ENCODE peak calls at places on chromosomes 5 and 9, in ten cellular contexts. Q is activated T-helper 1 cell treated with anti-CD3 and anti-CD28 coated beads, Interleukin-12 subunit alpha, Interleukin-12 subunit beta, Interleukin-2, Interleukin-4 antibody, amounts not matched to agents 30 ng/mL and 10 ng/mL and 1 ng/mL, durations not matched to agents 14 hours and 24 hours and 36 hours; D is GM23248; H is astrocyte of the hippocampus; M is esophagus squamous epithelium; Y is spleen; W is neural crest cell; S is stromal cell of bone marrow; F is NCI-H748 treated with DMSO at 0.1 percent for 48 hours; O is neural progenitor cell. C is an unnamed sample.
A peak's percentile ranks its signal among the peaks of the same experiment; 100 is the strongest.

GRCh38 chr9:120348951-120349429 is 231.0 kb downstream of the CDK5RAP2 start:
- DNase-seq in D (peak; percentile 69), M (no peak), O (peak; percentile 86), H (peak; percentile 76), S (no peak), Y (no peak), W (peak; percentile 45), Q (no peak), F (peak; percentile 25), C (no peak)

GRCh38 chr9:87372401-87372851 is 125.2 kb upstream of the DAPK1 start:
- DNase-seq in H (no peak), D (no peak), Y (no peak), M (no peak), W (no peak), F (peak; percentile 39), O (no peak), S (no peak), Q (no peak), C (no peak)

GRCh38 chr9:107243757-107244156 is 39.3 kb upstream of the RAD23B start:
- DNase-seq in Y (no peak), M (no peak), H (peak; percentile 79), F (peak; percentile 67), W (no peak), D (peak; percentile 48), S (no peak), Q (peak; percentile 17), O (no peak), C (peak; percentile 85)

GRCh38 chr9:115098226-115098965 is 19.6 kb downstream of the TNC start:
- DNase-seq in D (no peak), F (no peak), Q (no peak), H (no peak), S (no peak), M (no peak), W (no peak), O (no peak), Y (no peak), C (no peak)

GRCh38 chr5:147904110-147904509 is 2.2 kb downstream of the C5orf46 start:
- DNase-seq in O (no peak), Y (no peak), W (no peak), S (no peak), F (no peak), Q (no peak), M (no peak), H (no peak), D (no peak), C (no peak)

GRCh38 chr9:83511051-83511450 is 27.1 kb downstream of the FRMD3 start:
- DNase-seq in W (no peak), Y (no peak), H (peak; percentile 14), M (no peak), O (no peak), D (peak; percentile 54), F (no peak), S (no peak), Q (no peak), C (no peak)

GRCh38 chr5:138946241-138946623 is 71.1 kb upstream of the LRRTM2 start:
- DNase-seq in Q (no peak), F (no peak), H (no peak), M (no peak), O (no peak), Y (no peak), S (no peak), D (no peak), W (no peak), C (no peak)

GRCh38 chr9:114735732-114736131 is 53.7 kb upstream of the TEX48 start:
- DNase-seq in D (peak; percentile 73), F (no peak), W (no peak), Q (no peak), S (no peak), O (no peak), H (no peak), Y (no peak), M (no peak), C (no peak)

GRCh38 chr9:89304479-89305188 is 6.4 kb upstream of the CKS2 start:
- DNase-seq in Q (no peak), F (no peak), Y (no peak), M (no peak), O (no peak), S (no peak), H (no peak), W (no peak), D (no peak), C (no peak)

GRCh38 chr5:575636-576035 is 36.5 kb upstream of the CEP72 start:
- DNase-seq in W (no peak), Q (no peak), Y (no peak), D (no peak), H (no peak), M (no peak), S (no peak), O (no peak), F (no peak), C (no peak)

GRCh38 chr5:111995701-111996100 is 238.7 kb upstream of the NREP start:
- DNase-seq in D (no peak), W (no peak), S (no peak), M (no peak), H (no peak), Q (no peak), O (no peak), F (no peak), Y (no peak), C (no peak)

GRCh38 chr9:119802621-119803020 is 433.4 kb upstream of the BRINP1 start:
- DNase-seq in W (no peak), F (no peak), O (peak; percentile 31), D (peak; percentile 94), S (peak; percentile 57), Q (no peak), Y (no peak), H (peak; percentile 54), M (no peak), C (peak; percentile 21)

GRCh38 chr9:84978761-84979160 is 309.2 kb downstream of the NTRK2 start:
- DNase-seq in Q (no peak), O (no peak), W (no peak), M (no peak), D (no peak), F (no peak), Y (no peak), H (no peak), S (no peak), C (no peak)

GRCh38 chr9:21777701-21778100 is 24.7 kb upstream of the MTAP start:
- DNase-seq in H (peak; percentile 59), Q (no peak), M (no peak), D (peak; percentile 89), S (no peak), F (no peak), O (no peak), Y (no peak), W (no peak), C (no peak)

GRCh38 chr9:127858041-127858512 is 3.6 kb upstream of the ENG start:
- DNase-seq in D (peak; percentile 23), W (no peak), M (no peak), O (no peak), H (no peak), Y (no peak), F (peak; percentile 27), S (no peak), Q (no peak), C (peak; percentile 60)

GRCh38 chr9:113307401-113307975 is 4.3 kb upstream of the RNF183 start:
- DNase-seq in W (no peak), S (no peak), O (no peak), H (no peak), Y (no peak), M (no peak), F (no peak), D (no peak), Q (no peak), C (no peak)

GRCh38 chr5:10243660-10244240 is 5.9 kb downstream of the ATPSCKMT start:
- DNase-seq in H (no peak), Y (no peak), F (no peak), O (no peak), M (no peak), D (no peak), S (no peak), Q (no peak), W (no peak), C (no peak)

GRCh38 chr9:121699271-121700164 is 48.1 kb downstream of the DAB2IP start:
- DNase-seq in S (no peak), F (no peak), Q (peak; percentile 58), M (no peak), H (peak; percentile 82), D (peak; percentile 74), O (peak; percentile 43), W (peak; percentile 40), Y (peak; percentile 93), C (no peak)

GRCh38 chr5:124444147-124444775 is 302.2 kb downstream of the ZNF608 start:
- DNase-seq in S (no peak), Y (no peak), Q (no peak), W (no peak), O (no peak), M (no peak), F (no peak), D (no peak), H (no peak), C (no peak)

GRCh38 chr9:78089111-78089510 is 57.5 kb upstream of the GNAQ start:
- DNase-seq in H (no peak), Y (no peak), Q (no peak), F (no peak), S (no peak), O (no peak), M (no peak), D (no peak), W (no peak), C (no peak)

GRCh38 chr9:18459958-18460584 is 13.9 kb upstream of the ADAMTSL1 start:
- DNase-seq in O (no peak), M (no peak), H (peak; percentile 75), W (no peak), Q (no peak), D (peak; percentile 96), F (no peak), Y (no peak), S (peak; percentile 84), C (no peak)

GRCh38 chr5:180613188-180613587 is 21.9 kb upstream of the SCGB3A1 start:
- DNase-seq in W (no peak), H (no peak), D (no peak), O (no peak), Y (no peak), M (no peak), F (no peak), S (no peak), Q (no peak), C (no peak)

GRCh38 chr5:122311400-122311887 is 593 bp upstream of the SNCAIP start:
- DNase-seq in S (no peak), Q (no peak), D (peak; percentile 23), O (no peak), Y (no peak), F (peak; percentile 33), H (peak; percentile 53), M (no peak), W (peak; percentile 25), C (no peak)

GRCh38 chr5:74595143-74595915 is 45.2 kb downstream of the ENC1 start:
- DNase-seq in S (no peak), F (no peak), H (peak; percentile 91), W (no peak), O (no peak), D (peak; percentile 6), M (no peak), Q (no peak), Y (no peak), C (no peak)

GRCh38 chr5:36209664-36210063 is 32.1 kb downstream of the NADK2 start:
- DNase-seq in M (no peak), Y (no peak), W (no peak), S (no peak), D (peak; percentile 11), H (no peak), Q (no peak), F (no peak), O (no peak), C (no peak)

GRCh38 chr9:81517954-81518353 is 171.4 kb downstream of the TLE1 start:
- DNase-seq in S (no peak), Q (no peak), H (no peak), Y (no peak), F (peak; percentile 99), M (no peak), D (no peak), O (peak; percentile 30), W (no peak), C (peak; percentile 95)

GRCh38 chr9:128684325-128685021 is 4.5 kb upstream of the SET start:
- DNase-seq in S (peak; percentile 65), W (no peak), Y (peak; percentile 96), O (peak; percentile 85), M (peak; percentile 24), F (no peak), Q (peak; percentile 75), D (peak; percentile 93), H (peak; percentile 81), C (peak; percentile 78)

GRCh38 chr9:108869092-108869725 is 7.1 kb downstream of the ACTL7A start:
- DNase-seq in O (no peak), W (no peak), F (peak; percentile 57), M (no peak), H (peak; percentile 85), Y (no peak), Q (no peak), S (no peak), D (peak; percentile 65), C (no peak)

C was measured in DMS153.